ENCODE peak calls at places on chromosomes 7 and 10, in six cellular contexts. One of them, this sample, is unnamed. For H3K36me3, the result is how much of the 10 kb centered on the place peaks cover.

GRCh38 chr10:98587156-98587555 is 140.4 kb upstream of the HPS1 start:
- DNase-seq in K562: no peak
- DNase-seq in cardiac muscle cell: no peak
- DNase-seq in fibroblast of lung: no peak
- DNase-seq in Peyer's patch: no peak
- DNase-seq in DND-41: no peak
- DNase-seq in this sample: no peak

GRCh38 chr7:41637051-41637450 is 65.8 kb downstream of the INHBA start:
- DNase-seq in Peyer's patch: no peak
- DNase-seq in fibroblast of lung: no peak
- DNase-seq in K562: no peak
- DNase-seq in cardiac muscle cell: no peak
- DNase-seq in DND-41: no peak
- DNase-seq in this sample: no peak

GRCh38 chr7:17041324-17041723 is 159.5 kb upstream of the AGR3 start:
- DNase-seq in Peyer's patch: no peak
- DNase-seq in cardiac muscle cell: peak
- DNase-seq in K562: no peak
- DNase-seq in fibroblast of lung: peak
- DNase-seq in DND-41: no peak
- DNase-seq in this sample: no peak

GRCh38 chr7:53191296-53191695 is 155.9 kb downstream of the POM121L12 start:
- DNase-seq in K562: no peak
- DNase-seq in cardiac muscle cell: no peak
- DNase-seq in DND-41: no peak
- DNase-seq in Peyer's patch: no peak
- DNase-seq in fibroblast of lung: no peak
- DNase-seq in this sample: no peak

GRCh38 chr10:85788570-85788969 is 578.0 kb downstream of the GRID1 start:
- DNase-seq in Peyer's patch: no peak
- DNase-seq in K562: no peak
- DNase-seq in cardiac muscle cell: no peak
- DNase-seq in fibroblast of lung: no peak
- DNase-seq in DND-41: no peak
- DNase-seq in this sample: no peak

GRCh38 chr7:17139081-17139480 is 159.4 kb upstream of the AHR start:
- DNase-seq in fibroblast of lung: no peak
- DNase-seq in DND-41: no peak
- DNase-seq in Peyer's patch: no peak
- DNase-seq in K562: no peak
- DNase-seq in cardiac muscle cell: no peak
- DNase-seq in this sample: no peak

GRCh38 chr10:116611153-116611545 is 9.6 kb upstream of the PNLIPRP2 start:
- DNase-seq in K562: no peak
- DNase-seq in cardiac muscle cell: no peak
- DNase-seq in fibroblast of lung: no peak
- DNase-seq in DND-41: no peak
- DNase-seq in Peyer's patch: peak
- DNase-seq in this sample: no peak

GRCh38 chr7:101964680-101965079 is 147.3 kb downstream of the CUX1 start:
- DNase-seq in cardiac muscle cell: no peak
- DNase-seq in fibroblast of lung: no peak
- DNase-seq in K562: no peak
- DNase-seq in Peyer's patch: no peak
- DNase-seq in DND-41: no peak
- DNase-seq in this sample: no peak

GRCh38 chr10:48366261-48366660 is 59.8 kb downstream of the MAPK8 start:
- DNase-seq in K562: no peak
- DNase-seq in Peyer's patch: no peak
- DNase-seq in fibroblast of lung: peak
- DNase-seq in cardiac muscle cell: peak
- DNase-seq in DND-41: no peak
- DNase-seq in this sample: no peak

GRCh38 chr10:133390597-133391248 is 3.2 kb upstream of the MTG1 start:
- DNase-seq in K562: no peak
- DNase-seq in fibroblast of lung: no peak
- DNase-seq in Peyer's patch: peak
- DNase-seq in DND-41: no peak
- DNase-seq in cardiac muscle cell: no peak
- DNase-seq in this sample: peak

GRCh38 chr7:121493553-121493952 is 97.4 kb upstream of the FAM3C start:
- DNase-seq in fibroblast of lung: no peak
- DNase-seq in K562: no peak
- DNase-seq in cardiac muscle cell: no peak
- DNase-seq in DND-41: no peak
- DNase-seq in Peyer's patch: no peak
- DNase-seq in this sample: no peak
- TF ChIP-seq CTCF in fibroblast of lung: no peak
- TF ChIP-seq CTCF in K562: no peak
- TF ChIP-seq CTCF in cardiac muscle cell: no peak
- TF ChIP-seq CTCF in DND-41: no peak
- TF ChIP-seq CTCF in Peyer's patch: no peak
- TF ChIP-seq CTCF in this sample: no peak

GRCh38 chr10:87957702-87958101 is 94.3 kb downstream of the PTEN start:
- DNase-seq in Peyer's patch: no peak
- DNase-seq in cardiac muscle cell: no peak
- DNase-seq in fibroblast of lung: no peak
- DNase-seq in DND-41: peak
- DNase-seq in K562: no peak
- DNase-seq in this sample: no peak

GRCh38 chr10:87956055-87956454 is 92.6 kb downstream of the PTEN start:
- DNase-seq in DND-41: no peak
- DNase-seq in cardiac muscle cell: no peak
- DNase-seq in Peyer's patch: no peak
- DNase-seq in K562: no peak
- DNase-seq in fibroblast of lung: no peak
- DNase-seq in this sample: no peak

GRCh38 chr10:87952612-87953011 is 89.2 kb downstream of the PTEN start:
- DNase-seq in K562: no peak
- DNase-seq in fibroblast of lung: no peak
- DNase-seq in DND-41: no peak
- DNase-seq in cardiac muscle cell: no peak
- DNase-seq in Peyer's patch: no peak
- DNase-seq in this sample: no peak
- H3K36me3 ChIP-seq in K562: under half
- H3K36me3 ChIP-seq in fibroblast of lung: under half
- H3K36me3 ChIP-seq in DND-41: half or more
- H3K36me3 ChIP-seq in cardiac muscle cell: under half
- H3K36me3 ChIP-seq in Peyer's patch: under half
- H3K36me3 ChIP-seq in this sample: under half

GRCh38 chr7:30750010-30750409 is 1.9 kb upstream of the INMT start:
- DNase-seq in K562: no peak
- DNase-seq in DND-41: no peak
- DNase-seq in Peyer's patch: no peak
- DNase-seq in cardiac muscle cell: no peak
- DNase-seq in fibroblast of lung: no peak
- DNase-seq in this sample: no peak
- H3K4me3 ChIP-seq in K562: no peak
- H3K4me3 ChIP-seq in DND-41: no peak
- H3K4me3 ChIP-seq in Peyer's patch: no peak
- H3K4me3 ChIP-seq in cardiac muscle cell: no peak
- H3K4me3 ChIP-seq in fibroblast of lung: no peak
- H3K4me3 ChIP-seq in this sample: no peak

DNA sequence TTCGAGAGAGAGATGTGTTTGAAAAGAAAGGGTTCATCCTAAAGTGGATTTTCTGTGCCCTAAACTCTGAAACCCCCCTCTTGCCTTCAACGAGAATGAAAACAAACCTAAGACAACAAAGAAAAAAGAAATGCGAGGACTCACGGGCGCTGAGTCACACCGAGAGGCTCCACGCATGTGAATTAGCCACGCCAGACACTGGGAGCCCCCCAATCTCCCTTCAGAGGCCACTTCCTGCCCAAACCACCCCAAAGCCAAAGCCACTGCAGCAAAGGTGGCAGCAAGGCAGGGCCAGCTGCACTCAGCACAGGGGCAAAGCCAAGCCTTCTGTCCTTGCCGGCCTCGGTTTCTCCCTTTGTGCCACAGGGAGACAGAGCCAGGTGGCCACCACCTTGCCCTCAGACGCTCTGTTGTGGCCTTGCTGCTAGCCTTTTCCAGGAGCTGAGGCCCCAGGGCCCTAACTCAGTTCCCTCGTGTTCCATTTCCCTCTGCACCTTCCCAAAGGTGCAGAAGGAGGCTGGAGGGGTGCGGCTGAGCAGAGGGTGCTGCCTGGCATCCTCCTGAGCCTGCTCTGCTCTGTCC is 93.3 kb downstream of the FAM53B start:
- DNase-seq in K562: no peak
- DNase-seq in Peyer's patch: peak
- DNase-seq in cardiac muscle cell: no peak
- DNase-seq in DND-41: peak
- DNase-seq in fibroblast of lung: no peak
- DNase-seq in this sample: no peak
- TF ChIP-seq CTCF in K562: no peak
- TF ChIP-seq CTCF in Peyer's patch: no peak
- TF ChIP-seq CTCF in cardiac muscle cell: no peak
- TF ChIP-seq CTCF in DND-41: no peak
- TF ChIP-seq CTCF in fibroblast of lung: no peak
- TF ChIP-seq CTCF in this sample: no peak

GRCh38 chr7:107973861-107974260 is 29.1 kb downstream of the LAMB1 start:
- DNase-seq in K562: no peak
- DNase-seq in fibroblast of lung: no peak
- DNase-seq in cardiac muscle cell: no peak
- DNase-seq in Peyer's patch: no peak
- DNase-seq in DND-41: no peak
- DNase-seq in this sample: no peak
- H3K36me3 ChIP-seq in K562: under half
- H3K36me3 ChIP-seq in fibroblast of lung: under half
- H3K36me3 ChIP-seq in cardiac muscle cell: under half
- H3K36me3 ChIP-seq in Peyer's patch: half or more
- H3K36me3 ChIP-seq in DND-41: under half
- H3K36me3 ChIP-seq in this sample: under half

GRCh38 chr7:129874722-129875121 is 78.0 kb downstream of the UBE2H start:
- DNase-seq in DND-41: no peak
- DNase-seq in fibroblast of lung: no peak
- DNase-seq in cardiac muscle cell: no peak
- DNase-seq in K562: no peak
- DNase-seq in Peyer's patch: no peak
- DNase-seq in this sample: no peak

GRCh38 chr7:129877146-129877792 is 75.5 kb downstream of the UBE2H start:
- DNase-seq in K562: no peak
- DNase-seq in cardiac muscle cell: peak
- DNase-seq in fibroblast of lung: no peak
- DNase-seq in Peyer's patch: no peak
- DNase-seq in DND-41: no peak
- DNase-seq in this sample: no peak

GRCh38 chr7:129872054-129872453 is 80.7 kb downstream of the UBE2H start:
- DNase-seq in fibroblast of lung: no peak
- DNase-seq in cardiac muscle cell: no peak
- DNase-seq in K562: no peak
- DNase-seq in DND-41: no peak
- DNase-seq in Peyer's patch: no peak
- DNase-seq in this sample: no peak

GRCh38 chr7:129875160-129875559 is 77.6 kb downstream of the UBE2H start:
- DNase-seq in Peyer's patch: no peak
- DNase-seq in cardiac muscle cell: no peak
- DNase-seq in fibroblast of lung: no peak
- DNase-seq in DND-41: no peak
- DNase-seq in K562: no peak
- DNase-seq in this sample: no peak

DNA sequence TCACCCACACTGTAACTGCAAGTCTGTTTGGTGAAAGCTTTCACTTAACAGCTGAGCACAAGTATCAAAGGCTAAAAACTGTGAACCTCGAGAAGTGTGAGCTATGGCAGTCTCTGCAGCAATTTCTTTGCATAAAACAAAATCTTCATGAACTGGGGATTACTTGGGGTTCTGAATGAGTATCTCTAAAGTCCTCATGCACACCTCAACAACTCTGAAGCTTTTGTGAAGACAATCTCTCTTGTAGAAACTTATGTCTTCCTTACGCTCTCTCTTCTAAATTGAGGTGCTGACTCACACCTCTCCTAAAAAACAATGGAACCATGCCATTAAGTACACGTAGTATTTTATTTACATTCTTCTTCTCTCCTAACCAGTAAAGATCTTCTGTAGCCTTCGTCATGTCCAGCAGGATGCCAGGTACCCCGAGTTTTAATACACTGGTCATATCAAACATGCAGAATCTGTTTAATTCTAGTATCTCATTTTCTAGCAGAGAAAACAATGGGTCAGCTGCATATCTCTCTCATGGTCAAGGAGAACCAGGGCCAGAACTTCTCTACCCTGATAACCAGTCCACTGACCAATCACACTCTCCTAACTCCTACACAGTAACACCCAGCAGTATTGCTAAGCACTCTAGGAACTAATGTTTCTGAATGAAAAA is 76.9 kb downstream of the UBE2H start:
- DNase-seq in Peyer's patch: no peak
- DNase-seq in fibroblast of lung: no peak
- DNase-seq in K562: peak
- DNase-seq in cardiac muscle cell: peak
- DNase-seq in DND-41: no peak
- DNase-seq in this sample: no peak
- H3K4me3 ChIP-seq in Peyer's patch: no peak
- H3K4me3 ChIP-seq in fibroblast of lung: no peak
- H3K4me3 ChIP-seq in K562: peak
- H3K4me3 ChIP-seq in cardiac muscle cell: no peak
- H3K4me3 ChIP-seq in DND-41: no peak
- H3K4me3 ChIP-seq in this sample: no peak

GRCh38 chr10:31467791-31468535 is 148.9 kb downstream of the ZEB1 start:
- DNase-seq in fibroblast of lung: no peak
- DNase-seq in Peyer's patch: no peak
- DNase-seq in K562: peak
- DNase-seq in DND-41: no peak
- DNase-seq in cardiac muscle cell: no peak
- DNase-seq in this sample: no peak
- TF ChIP-seq CTCF in fibroblast of lung: peak
- TF ChIP-seq CTCF in Peyer's patch: peak
- TF ChIP-seq CTCF in K562: peak
- TF ChIP-seq CTCF in DND-41: peak
- TF ChIP-seq CTCF in cardiac muscle cell: peak
- TF ChIP-seq CTCF in this sample: peak

GRCh38 chr7:148800677-148801076 is 83.4 kb downstream of the EZH2 start:
- DNase-seq in Peyer's patch: no peak
- DNase-seq in DND-41: no peak
- DNase-seq in cardiac muscle cell: no peak
- DNase-seq in K562: no peak
- DNase-seq in fibroblast of lung: no peak
- DNase-seq in this sample: no peak
- H3K36me3 ChIP-seq in Peyer's patch: half or more
- H3K36me3 ChIP-seq in DND-41: half or more
- H3K36me3 ChIP-seq in cardiac muscle cell: under half
- H3K36me3 ChIP-seq in K562: half or more
- H3K36me3 ChIP-seq in fibroblast of lung: under half
- H3K36me3 ChIP-seq in this sample: under half

DNA sequence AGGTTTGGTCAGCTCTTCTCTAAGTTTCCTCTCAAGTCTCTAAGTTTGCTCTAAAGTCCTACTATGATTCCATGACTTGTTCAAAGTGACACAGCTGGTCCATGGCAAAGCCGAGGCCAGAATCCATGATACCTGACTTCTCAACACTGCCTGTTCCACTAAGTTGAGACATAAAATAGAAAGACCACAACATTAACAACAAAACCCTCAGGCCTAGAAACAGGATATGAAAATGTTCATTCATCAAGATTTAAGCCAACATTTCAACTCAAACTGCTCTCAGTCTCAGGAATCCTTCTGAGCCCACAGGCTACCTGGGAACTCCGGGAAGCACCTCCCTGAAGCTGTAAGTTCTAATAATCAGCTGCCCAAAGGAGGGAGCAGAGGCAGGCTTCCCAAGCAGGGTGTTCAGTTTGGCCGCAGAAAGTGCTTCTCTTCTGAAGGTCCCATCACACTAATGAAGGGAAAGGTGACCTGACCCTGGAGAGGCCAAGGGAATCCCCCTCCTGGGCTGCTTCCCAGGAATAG is 62.9 kb downstream of the STK17A start:
- DNase-seq in Peyer's patch: no peak
- DNase-seq in K562: no peak
- DNase-seq in fibroblast of lung: no peak
- DNase-seq in DND-41: no peak
- DNase-seq in cardiac muscle cell: no peak
- DNase-seq in this sample: no peak
- H3K4me3 ChIP-seq in Peyer's patch: no peak
- H3K4me3 ChIP-seq in K562: no peak
- H3K4me3 ChIP-seq in fibroblast of lung: no peak
- H3K4me3 ChIP-seq in DND-41: no peak
- H3K4me3 ChIP-seq in cardiac muscle cell: no peak
- H3K4me3 ChIP-seq in this sample: no peak

This sample was measured in GM06990.